ENCODE peak calls at places on chromosome 21, in six cellular contexts. M, G, T, K, W and P are unnamed samples.

GRCh38 chr21:46428286-46428685 is 30.4 kb upstream of the DIP2A start:
- DNase-seq in M (no peak), G (no peak), T (no peak), K (no peak), W (no peak), P (no peak)

GRCh38 chr21:36744560-36745231 is 45.8 kb downstream of the SIM2 start:
- DNase-seq in M (no peak), G (no peak), T (no peak), K (no peak), W (no peak), P (no peak)

GRCh38 chr21:16304189-16304588 is 574.4 kb downstream of the USP25 start:
- DNase-seq in M (no peak), G (no peak), T (no peak), K (no peak), W (no peak), P (no peak)

GRCh38 chr21:14739590-14739989 is 193.5 kb upstream of the SAMSN1 start:
- DNase-seq in M (no peak), G (no peak), T (no peak), K (no peak), W (no peak), P (no peak)

GRCh38 chr21:38244885-38245869 is 11.6 kb upstream of the KCNJ15 start:
- DNase-seq in M (peak), G (no peak), T (peak), K (peak), W (peak), P (no peak)

GRCh38 chr21:42648606-42649005 is 4.8 kb upstream of the PDE9A start:
- DNase-seq in M (no peak), G (no peak), T (no peak), K (no peak), W (no peak), P (no peak)

GRCh38 chr21:37006521-37007291 is at the start of gene RIPPLY3:
- DNase-seq in M (no peak), G (no peak), T (peak), K (peak), W (no peak), P (no peak)

GRCh38 chr21:27831177-27831576 is 864.3 kb upstream of the ADAMTS5 start:
- DNase-seq in M (no peak), G (no peak), T (no peak), K (no peak), W (no peak), P (no peak)

GRCh38 chr21:19853709-19854575 is 1144.3 kb upstream of the NCAM2 start:
- DNase-seq in M (no peak), G (no peak), T (no peak), K (no peak), W (no peak), P (no peak)

GRCh38 chr21:28971171-28971570 is 21.5 kb downstream of the LTN1 start:
- DNase-seq in M (no peak), G (no peak), T (no peak), K (no peak), W (no peak), P (no peak)

GRCh38 chr21:18522181-18522771 is 118.7 kb upstream of the TMPRSS15 start:
- DNase-seq in M (no peak), G (no peak), T (no peak), K (no peak), W (no peak), P (no peak)

GRCh38 chr21:41427556-41427955 is 1.5 kb downstream of the MX1 start:
- DNase-seq in M (no peak), G (no peak), T (no peak), K (no peak), W (no peak), P (no peak)

GRCh38 chr21:45344576-45344975 is 56.9 kb upstream of the POFUT2 start:
- DNase-seq in M (no peak), G (no peak), T (no peak), K (no peak), W (no peak), P (no peak)

GRCh38 chr21:37615962-37616361 is 249.4 kb downstream of the DYRK1A start:
- DNase-seq in M (no peak), G (no peak), T (no peak), K (no peak), W (no peak), P (no peak)

GRCh38 chr21:34846601-34847112 is 177.9 kb downstream of the CLIC6 start:
- DNase-seq in M (no peak), G (no peak), T (no peak), K (no peak), W (peak), P (no peak)

GRCh38 chr21:35217504-35218060 is 168.5 kb upstream of the RUNX1 start:
- DNase-seq in M (no peak), G (no peak), T (no peak), K (no peak), W (peak), P (no peak)

GRCh38 chr21:15010645-15011044 is 54.2 kb downstream of the NRIP1 start:
- DNase-seq in M (no peak), G (no peak), T (no peak), K (no peak), W (no peak), P (no peak)

GRCh38 chr21:44984792-44985440 is 45.1 kb downstream of the SLX9 start:
- DNase-seq in M (no peak), G (no peak), T (no peak), K (no peak), W (no peak), P (no peak)

GRCh38 chr21:31347435-31348032 is 3.5 kb upstream of the TIAM1 start:
- DNase-seq in M (no peak), G (no peak), T (no peak), K (no peak), W (peak), P (no peak)

GRCh38 chr21:42424848-42425602 is 21.3 kb downstream of the UBASH3A start:
- DNase-seq in M (peak), G (no peak), T (peak), K (peak), W (no peak), P (no peak)

GRCh38 chr21:42073140-42074099 is 2.3 kb downstream of the UMODL1 start:
- DNase-seq in M (no peak), G (no peak), T (no peak), K (no peak), W (peak), P (no peak)

GRCh38 chr21:31128234-31128633 is 90.0 kb upstream of the KRTAP19-8 start:
- DNase-seq in M (no peak), G (no peak), T (no peak), K (no peak), W (no peak), P (no peak)

GRCh38 chr21:29477941-29478340 is 179.2 kb downstream of the BACH1 start:
- DNase-seq in M (no peak), G (no peak), T (no peak), K (no peak), W (peak), P (no peak)

GRCh38 chr21:40143822-40144525 is 276.7 kb downstream of the PCP4 start:
- DNase-seq in M (no peak), G (peak), T (peak), K (peak), W (peak), P (no peak)

GRCh38 chr21:38925923-38926322 is 120.2 kb downstream of the ETS2 start:
- DNase-seq in M (no peak), G (peak), T (no peak), K (no peak), W (peak), P (no peak)

GRCh38 chr21:45376459-45377324 is 28.3 kb upstream of the COL18A1 start:
- DNase-seq in M (no peak), G (no peak), T (no peak), K (no peak), W (no peak), P (no peak)

GRCh38 chr21:45078877-45079281 is 4.5 kb downstream of the ADARB1 start:
- DNase-seq in M (peak), G (no peak), T (no peak), K (peak), W (peak), P (no peak)

GRCh38 chr21:15084668-15085067 is 19.9 kb upstream of the NRIP1 start:
- DNase-seq in M (no peak), G (no peak), T (no peak), K (no peak), W (no peak), P (no peak)

GRCh38 chr21:20306836-20307235 is 691.4 kb upstream of the NCAM2 start:
- DNase-seq in M (no peak), G (no peak), T (no peak), K (no peak), W (no peak), P (no peak)

GRCh38 chr21:45506241-45506817 is 35.9 kb downstream of the SLC19A1 start:
- DNase-seq in M (no peak), G (no peak), T (no peak), K (no peak), W (no peak), P (no peak)

GRCh38 chr21:29025328-29025713 is 853 bp downstream of the USP16 start:
- DNase-seq in M (no peak), G (no peak), T (no peak), K (no peak), W (peak), P (no peak)

GRCh38 chr21:28272272-28272992 is 720.2 kb downstream of the LTN1 start:
- DNase-seq in M (no peak), G (no peak), T (no peak), K (no peak), W (no peak), P (no peak)

GRCh38 chr21:46457801-46458314 is 833 bp upstream of the DIP2A start:
- DNase-seq in M (no peak), G (peak), T (peak), K (peak), W (peak), P (no peak)

GRCh38 chr21:43923391-43923790 is 58.4 kb downstream of the AGPAT3 start:
- DNase-seq in M (no peak), G (no peak), T (no peak), K (no peak), W (no peak), P (no peak)

GRCh38 chr21:25115021-25115420 is 492.3 kb downstream of the MRPL39 start:
- DNase-seq in M (no peak), G (no peak), T (no peak), K (no peak), W (no peak), P (no peak)

GRCh38 chr21:25689226-25689625 is 45.5 kb downstream of the ATP5PF start:
- DNase-seq in M (no peak), G (no peak), T (no peak), K (no peak), W (no peak), P (no peak)

GRCh38 chr21:27423906-27424595 is 457.2 kb upstream of the ADAMTS5 start:
- DNase-seq in M (no peak), G (no peak), T (no peak), K (no peak), W (peak), P (no peak)

GRCh38 chr21:40421121-40421520 is 425.8 kb downstream of the DSCAM start:
- DNase-seq in M (no peak), G (no peak), T (no peak), K (no peak), W (peak), P (no peak)

GRCh38 chr21:27047331-27048314 is 80.7 kb upstream of the ADAMTS5 start:
- DNase-seq in M (no peak), G (no peak), T (no peak), K (no peak), W (peak), P (no peak)